ENCODE peak calls at places on chromosome 19, in seven cellular contexts. U, H, J, F, R, V and Z are unnamed samples.

GRCh38 chr19:441213-441823 is 19.5 kb downstream of the SHC2 start:
- DNase-seq in R (no peak), H (no peak), J (no peak), U (no peak), F (peak; percentile 75), V (no peak), Z (no peak)

GRCh38 chr19:33780251-33780650 is 16.4 kb upstream of the KCTD15 start:
- DNase-seq in H (no peak), J (no peak), V (no peak), F (no peak), R (no peak), U (no peak), Z (no peak)

GRCh38 chr19:43465468-43466120 is at the start of gene LYPD3:
- DNase-seq in H (no peak), J (no peak), F (no peak), R (peak; percentile 66), U (no peak), V (peak; percentile 84), Z (no peak)

GRCh38 chr19:13092206-13092605 is 10.5 kb downstream of the LYL1 start:
- DNase-seq in H (no peak), F (no peak), R (no peak), V (no peak), U (no peak), J (no peak), Z (no peak)

GRCh38 chr19:11169896-11170678 is 14.5 kb upstream of the SPC24 start:
- DNase-seq in U (no peak), H (no peak), F (no peak), J (no peak), V (no peak), R (no peak), Z (no peak)

GRCh38 chr19:8302357-8302691 is 5.8 kb downstream of the CD320 start:
- DNase-seq in V (no peak), U (no peak), R (no peak), J (no peak), H (no peak), F (peak; percentile 78), Z (no peak)

GRCh38 chr19:4012975-4013634 is 5.6 kb downstream of the PIAS4 start:
- DNase-seq in R (no peak), F (no peak), J (no peak), U (no peak), V (no peak), H (no peak), Z (no peak)

GRCh38 chr19:48726573-48726972 is 7.0 kb upstream of the MAMSTR start:
- DNase-seq in R (no peak), H (no peak), U (no peak), V (no peak), F (no peak), J (no peak), Z (no peak)

GRCh38 chr19:49217382-49217781 is 59.8 kb downstream of the TRPM4 start:
- DNase-seq in J (no peak), U (no peak), H (no peak), F (peak; percentile 88), R (no peak), V (no peak), Z (no peak)

GRCh38 chr19:46977548-46977947 is 42.1 kb upstream of the NPAS1 start:
- DNase-seq in U (no peak), R (no peak), J (no peak), H (no peak), V (no peak), F (no peak), Z (no peak)

GRCh38 chr19:39307233-39307821 is 11.1 kb downstream of the IFNL1 start:
- DNase-seq in R (no peak), U (no peak), F (no peak), V (peak; percentile 83), H (peak; percentile 73), J (no peak), Z (peak; percentile 28)

GRCh38 chr19:1745589-1746031 is 7.7 kb upstream of the ONECUT3 start:
- DNase-seq in F (no peak), R (no peak), U (no peak), J (no peak), H (no peak), V (no peak), Z (peak; percentile 49)

GRCh38 chr19:29320076-29320475 is 107.1 kb upstream of the UQCRFS1 start:
- DNase-seq in U (no peak), V (no peak), R (no peak), J (no peak), H (peak; percentile 61), F (no peak), Z (no peak)

GRCh38 chr19:46032597-46033025 is 8.2 kb downstream of the IGFL4 start:
- DNase-seq in H (no peak), V (no peak), R (no peak), J (no peak), U (no peak), F (no peak), Z (no peak)

GRCh38 chr19:2275588-2276428 is 6.2 kb downstream of the PEAK3 start:
- DNase-seq in V (peak; percentile 64), H (no peak), F (no peak), J (no peak), U (no peak), R (no peak), Z (no peak)

GRCh38 chr19:5424192-5424973 is 30.8 kb upstream of the ZNRF4 start:
- DNase-seq in F (no peak), U (no peak), H (no peak), J (no peak), R (no peak), V (no peak), Z (no peak)

GRCh38 chr19:53432088-53432661 is 391 bp downstream of the ZNF761 start:
- DNase-seq in F (peak; percentile 24), J (no peak), U (peak; percentile 5), V (no peak), R (no peak), H (no peak), Z (peak; percentile 4)

GRCh38 chr19:12580180-12580694 is 29.0 kb upstream of the ZNF564 start:
- DNase-seq in F (no peak), U (no peak), J (no peak), R (no peak), H (no peak), V (no peak), Z (no peak)